ENCODE peak calls at places on chromosomes 4 and X, in ten cellular contexts. M is left ventricle myocardium inferior; H is CD8-positive, alpha-beta T cell; X is tibial nerve; Y is BE2C; D is mucosa of descending colon; A is heart left ventricle; I is GM23338; G is PC-3; J is transverse colon. S is an unnamed sample.

GRCh38 chrX:54785901-54786300 is 12.2 kb downstream of the ITIH6 start:
- DNase-seq in M (no peak), H (no peak), X (no peak), Y (peak; percentile 44), D (no peak), A (no peak), I (peak; percentile 41), G (peak; percentile 7), J (no peak), S (no peak)

GRCh38 chrX:46298821-46299220 is 246.4 kb downstream of the ZNF674 start:
- DNase-seq in M (no peak), H (no peak), X (no peak), Y (no peak), D (no peak), A (no peak), I (no peak), G (no peak), J (no peak), S (no peak)

GRCh38 chrX:34557733-34558132 is 99.4 kb downstream of the TMEM47 start:
- DNase-seq in M (no peak), H (no peak), X (no peak), Y (no peak), D (no peak), A (no peak), I (peak; percentile 86), G (no peak), J (no peak), S (no peak)

GRCh38 chrX:40922307-40922706 is 162.9 kb upstream of the USP9X start:
- DNase-seq in M (no peak), H (no peak), X (no peak), Y (no peak), D (no peak), A (no peak), I (peak; percentile 88), G (peak; percentile 81), J (no peak), S (no peak)

GRCh38 chrX:132592880-132593279 is 104.0 kb upstream of the MBNL3 start:
- DNase-seq in M (no peak), H (no peak), X (no peak), Y (peak; percentile 25), D (no peak), A (no peak), I (peak; percentile 49), G (no peak), J (no peak), S (no peak)

GRCh38 chrX:29172880-29173279 is 585.6 kb downstream of the IL1RAPL1 start:
- DNase-seq in M (no peak), H (no peak), X (no peak), Y (no peak), D (no peak), A (no peak), I (no peak), G (no peak), J (no peak), S (no peak)

GRCh38 chr4:122826596-122827257 is at the start of gene FGF2:
- DNase-seq in M (peak; percentile 67), H (no peak), X (peak; percentile 54), Y (peak; percentile 39), D (peak; percentile 58), A (peak; percentile 59), I (peak; percentile 84), G (peak; percentile 21), J (peak; percentile 34), S (peak; percentile 90)

GRCh38 chrX:115571712-115572111 is 10.7 kb downstream of the PLS3 start:
- DNase-seq in M (no peak), H (no peak), X (no peak), Y (no peak), D (no peak), A (no peak), I (no peak), G (peak; percentile 48), J (no peak), S (no peak)

GRCh38 chr4:176363072-176363471 is 43.3 kb downstream of the SPCS3 start:
- DNase-seq in M (no peak), H (no peak), X (no peak), Y (no peak), D (no peak), A (no peak), I (no peak), G (no peak), J (no peak), S (no peak)

GRCh38 chrX:19846995-19847790 is 40.2 kb downstream of the SH3KBP1 start:
- DNase-seq in M (peak; percentile 23), H (no peak), X (no peak), Y (no peak), D (no peak), A (peak; percentile 47), I (peak; percentile 30), G (peak; percentile 59), J (no peak), S (no peak)

GRCh38 chr4:161791796-161792556 is 371.8 kb downstream of the FSTL5 start:
- DNase-seq in M (no peak), H (no peak), X (no peak), Y (no peak), D (peak; percentile 9), A (peak; percentile 16), I (no peak), G (no peak), J (no peak), S (peak; percentile 53)

GRCh38 chr4:7715251-7716014 is 224.2 kb downstream of the AFAP1 start:
- DNase-seq in M (no peak), H (no peak), X (no peak), Y (no peak), D (no peak), A (no peak), I (no peak), G (no peak), J (no peak), S (no peak)

GRCh38 chr4:55910140-55910539 is 38.6 kb upstream of the CEP135 start:
- DNase-seq in M (no peak), H (no peak), X (no peak), Y (no peak), D (no peak), A (no peak), I (no peak), G (peak; percentile 36), J (no peak), S (no peak)

GRCh38 chrX:132488092-132488749 is 617 bp downstream of the MBNL3 start:
- DNase-seq in M (no peak), H (no peak), X (no peak), Y (no peak), D (no peak), A (no peak), I (no peak), G (peak; percentile 41), J (peak; percentile 33), S (no peak)

GRCh38 chrX:70755850-70756249 is 152.7 kb downstream of the TEX11 start:
- DNase-seq in M (no peak), H (peak; percentile 15), X (no peak), Y (no peak), D (peak; percentile 23), A (no peak), I (peak; percentile 62), G (no peak), J (no peak), S (no peak)

GRCh38 chr4:90641856-90642599 is 514.8 kb downstream of the CCSER1 start:
- DNase-seq in M (no peak), H (no peak), X (no peak), Y (no peak), D (no peak), A (no peak), I (peak; percentile 49), G (no peak), J (no peak), S (no peak)
- TF ChIP-seq CTCF in M (no peak), H (no peak), X (no peak), Y (no peak), D (no peak), A (no peak), I (peak; percentile 40), G (no peak), J (no peak), S (no peak)

GRCh38 chr4:68324509-68325262 is 25.2 kb downstream of the YTHDC1 start:
- DNase-seq in M (no peak), H (no peak), X (no peak), Y (no peak), D (no peak), A (no peak), I (no peak), G (no peak), J (no peak), S (no peak)

GRCh38 chr4:68316193-68316969 is 33.5 kb downstream of the YTHDC1 start:
- DNase-seq in M (no peak), H (no peak), X (no peak), Y (no peak), D (no peak), A (no peak), I (peak; percentile 18), G (no peak), J (no peak), S (no peak)

GRCh38 chr4:68319040-68319439 is 30.9 kb downstream of the YTHDC1 start:
- DNase-seq in M (no peak), H (no peak), X (no peak), Y (no peak), D (no peak), A (no peak), I (no peak), G (no peak), J (no peak), S (no peak)
- H3K36me3 ChIP-seq in M (peaks cover 92% of the 10 kb centered on the region), H (peaks cover 42% of the 10 kb centered on the region), X (peaks cover 86% of the 10 kb centered on the region), Y (peaks cover 50% of the 10 kb centered on the region), D (no peaks in the 10 kb centered on the region), A (peaks cover 82% of the 10 kb centered on the region), I (peaks cover 54% of the 10 kb centered on the region), G (peaks cover 79% of the 10 kb centered on the region), J (no peaks in the 10 kb centered on the region), S (peaks cover 32% of the 10 kb centered on the region)

GRCh38 chr4:10098770-10099139 is 17.8 kb downstream of the WDR1 start:
- DNase-seq in M (no peak), H (no peak), X (no peak), Y (no peak), D (no peak), A (no peak), I (no peak), G (peak; percentile 36), J (no peak), S (no peak)

GRCh38 chr4:10096976-10097330 is 19.6 kb downstream of the WDR1 start:
- DNase-seq in M (no peak), H (no peak), X (no peak), Y (no peak), D (no peak), A (no peak), I (no peak), G (no peak), J (no peak), S (no peak)

GRCh38 chr4:10096201-10096975 is 20.2 kb downstream of the WDR1 start:
- DNase-seq in M (peak; percentile 64), H (peak; percentile 46), X (peak; percentile 40), Y (no peak), D (peak; percentile 64), A (peak; percentile 84), I (no peak), G (peak; percentile 89), J (peak; percentile 70), S (peak; percentile 89)

GRCh38 chr4:10099521-10100325 is 16.9 kb downstream of the WDR1 start:
- DNase-seq in M (no peak), H (no peak), X (no peak), Y (no peak), D (no peak), A (no peak), I (no peak), G (no peak), J (no peak), S (no peak)

GRCh38 chr4:10097906-10098769 is 18.5 kb downstream of the WDR1 start:
- DNase-seq in M (no peak), H (no peak), X (no peak), Y (no peak), D (no peak), A (no peak), I (no peak), G (no peak), J (no peak), S (no peak)
- H3K4me1 ChIP-seq in M (peaks cover 94% of the 10 kb centered on the region), H (peaks cover 97% of the 10 kb centered on the region), X (peaks cover 74% of the 10 kb centered on the region), Y (peaks cover 8% of the 10 kb centered on the region), D (peaks cover 29% of the 10 kb centered on the region), A (peaks cover 82% of the 10 kb centered on the region), I (peaks cover 3% of the 10 kb centered on the region), G (peaks cover 45% of the 10 kb centered on the region), J (peaks cover 60% of the 10 kb centered on the region), S (peaks cover 43% of the 10 kb centered on the region)

GRCh38 chrX:100802843-100803242 is 17.3 kb upstream of the CSTF2 start:
- DNase-seq in M (no peak), H (no peak), X (no peak), Y (no peak), D (no peak), A (no peak), I (no peak), G (no peak), J (peak; percentile 26), S (no peak)
- TF ChIP-seq CTCF in M (no peak), H (no peak), X (no peak), Y (no peak), D (no peak), A (no peak), I (no peak), G (no peak), J (no peak), S (no peak)